ENCODE peak calls at places on chromosome 2, in seven cellular contexts. M, B, F, Y, T, V and A are unnamed samples.

GRCh38 chr2:207385903-207386302 is 143.9 kb upstream of the CREB1 start:
- DNase-seq in M (no peak), B (no peak), F (no peak), Y (no peak), T (no peak), V (no peak), A (no peak)

GRCh38 chr2:208570851-208571763 is 164.5 kb downstream of the PTH2R start:
- DNase-seq in M (no peak), B (no peak), F (no peak), Y (no peak), T (no peak), V (no peak), A (no peak)

GRCh38 chr2:172096661-172097547 is 5.8 kb downstream of the DLX2 start:
- DNase-seq in M (no peak), B (peak), F (peak), Y (no peak), T (no peak), V (no peak), A (no peak)

GRCh38 chr2:96737831-96738230 is 2.0 kb downstream of the LMAN2L start:
- DNase-seq in M (no peak), B (no peak), F (no peak), Y (no peak), T (no peak), V (no peak), A (no peak)

GRCh38 chr2:61727746-61728145 is 126.1 kb downstream of the FAM161A start:
- DNase-seq in M (no peak), B (no peak), F (no peak), Y (no peak), T (no peak), V (no peak), A (no peak)

GRCh38 chr2:128269358-128270305 is 49.0 kb downstream of the HS6ST1 start:
- DNase-seq in M (no peak), B (peak), F (no peak), Y (no peak), T (peak), V (no peak), A (no peak)

GRCh38 chr2:234395801-234396478 is 100.9 kb downstream of the ARL4C start:
- DNase-seq in M (no peak), B (peak), F (no peak), Y (no peak), T (no peak), V (no peak), A (no peak)

GRCh38 chr2:100321181-100321880 is 970 bp downstream of the LONRF2 start:
- DNase-seq in M (no peak), B (no peak), F (no peak), Y (no peak), T (peak), V (peak), A (no peak)

GRCh38 chr2:152513681-152514080 is 178.7 kb downstream of the FMNL2 start:
- DNase-seq in M (no peak), B (peak), F (no peak), Y (no peak), T (no peak), V (no peak), A (no peak)